ENCODE peak calls at places on chromosomes 11 and 22, in nine cellular contexts. One of them, this sample, is unnamed.
A peak's percentile ranks its signal among the peaks of the same experiment; 100 is the strongest.

GRCh38 chr22:29674121-29674520 is 45.7 kb upstream of the CABP7 start:
- DNase-seq in ovary: no peak
- DNase-seq in anterior cingulate cortex: no peak
- DNase-seq in T1000: no peak
- DNase-seq in M059J: no peak
- DNase-seq in mesenchymal stem cell: no peak
- DNase-seq in erythroblast: no peak
- DNase-seq in NCI-H524: no peak
- DNase-seq in posterior cingulate gyrus: no peak
- DNase-seq in this sample: no peak

GRCh38 chr11:123694551-123694950 is 40.1 kb upstream of the SCN3B start:
- DNase-seq in M059J: no peak
- DNase-seq in posterior cingulate gyrus: no peak
- DNase-seq in T1000: no peak
- DNase-seq in anterior cingulate cortex: no peak
- DNase-seq in ovary: no peak
- DNase-seq in NCI-H524: no peak
- DNase-seq in erythroblast: no peak
- DNase-seq in mesenchymal stem cell: no peak
- DNase-seq in this sample: no peak

GRCh38 chr11:73636249-73636648 is 10.1 kb upstream of the PLEKHB1 start:
- DNase-seq in mesenchymal stem cell: no peak
- DNase-seq in posterior cingulate gyrus: no peak
- DNase-seq in anterior cingulate cortex: no peak
- DNase-seq in T1000: no peak
- DNase-seq in ovary: no peak
- DNase-seq in M059J: no peak
- DNase-seq in NCI-H524: no peak
- DNase-seq in erythroblast: no peak
- DNase-seq in this sample: no peak

GRCh38 chr11:10108901-10109665 is 184.9 kb downstream of the SBF2 start:
- DNase-seq in ovary: peak; percentile 15
- DNase-seq in posterior cingulate gyrus: no peak
- DNase-seq in erythroblast: no peak
- DNase-seq in anterior cingulate cortex: no peak
- DNase-seq in NCI-H524: no peak
- DNase-seq in M059J: no peak
- DNase-seq in mesenchymal stem cell: no peak
- DNase-seq in T1000: no peak
- DNase-seq in this sample: peak; percentile 50

GRCh38 chr22:49326558-49326957 is 501.1 kb downstream of the BRD1 start:
- DNase-seq in posterior cingulate gyrus: no peak
- DNase-seq in erythroblast: no peak
- DNase-seq in NCI-H524: no peak
- DNase-seq in anterior cingulate cortex: no peak
- DNase-seq in T1000: no peak
- DNase-seq in ovary: no peak
- DNase-seq in M059J: no peak
- DNase-seq in mesenchymal stem cell: no peak
- DNase-seq in this sample: no peak

GRCh38 chr22:49824185-49824925 is 3.3 kb downstream of the BRD1 start:
- DNase-seq in anterior cingulate cortex: no peak
- DNase-seq in NCI-H524: no peak
- DNase-seq in T1000: no peak
- DNase-seq in posterior cingulate gyrus: no peak
- DNase-seq in M059J: no peak
- DNase-seq in erythroblast: no peak
- DNase-seq in mesenchymal stem cell: peak; percentile 8
- DNase-seq in ovary: no peak
- DNase-seq in this sample: no peak

GRCh38 chr11:34366522-34366921 is 8.7 kb upstream of the ABTB2 start:
- DNase-seq in erythroblast: peak; percentile 56
- DNase-seq in ovary: no peak
- DNase-seq in posterior cingulate gyrus: no peak
- DNase-seq in NCI-H524: peak; percentile 16
- DNase-seq in mesenchymal stem cell: no peak
- DNase-seq in M059J: peak; percentile 61
- DNase-seq in anterior cingulate cortex: no peak
- DNase-seq in T1000: no peak
- DNase-seq in this sample: no peak

GRCh38 chr22:43127166-43127908 is 15.9 kb downstream of the MCAT start:
- DNase-seq in NCI-H524: no peak
- DNase-seq in erythroblast: peak; percentile 39
- DNase-seq in M059J: no peak
- DNase-seq in mesenchymal stem cell: no peak
- DNase-seq in posterior cingulate gyrus: no peak
- DNase-seq in T1000: no peak
- DNase-seq in anterior cingulate cortex: no peak
- DNase-seq in ovary: no peak
- DNase-seq in this sample: no peak

GRCh38 chr11:113603277-113604059 is 102.6 kb downstream of the TMPRSS5 start:
- DNase-seq in mesenchymal stem cell: no peak
- DNase-seq in T1000: no peak
- DNase-seq in posterior cingulate gyrus: peak; percentile 30
- DNase-seq in erythroblast: no peak
- DNase-seq in NCI-H524: no peak
- DNase-seq in ovary: no peak
- DNase-seq in anterior cingulate cortex: peak; percentile 71
- DNase-seq in M059J: peak; percentile 90
- DNase-seq in this sample: no peak

GRCh38 chr11:75966546-75967287 is 151.7 kb downstream of the UVRAG start:
- DNase-seq in ovary: no peak
- DNase-seq in anterior cingulate cortex: no peak
- DNase-seq in erythroblast: no peak
- DNase-seq in posterior cingulate gyrus: no peak
- DNase-seq in T1000: peak; percentile 11
- DNase-seq in mesenchymal stem cell: peak; percentile 82
- DNase-seq in M059J: peak; percentile 76
- DNase-seq in NCI-H524: no peak
- DNase-seq in this sample: peak; percentile 92

GRCh38 chr11:110531056-110531756 is 101.5 kb downstream of the FDX1 start:
- DNase-seq in ovary: no peak
- DNase-seq in erythroblast: no peak
- DNase-seq in mesenchymal stem cell: no peak
- DNase-seq in NCI-H524: peak; percentile 29
- DNase-seq in T1000: no peak
- DNase-seq in M059J: peak; percentile 10
- DNase-seq in anterior cingulate cortex: no peak
- DNase-seq in posterior cingulate gyrus: no peak
- DNase-seq in this sample: no peak

GRCh38 chr11:37320921-37321320 is 722.9 kb upstream of the RAG2 start:
- DNase-seq in T1000: no peak
- DNase-seq in erythroblast: no peak
- DNase-seq in NCI-H524: no peak
- DNase-seq in mesenchymal stem cell: no peak
- DNase-seq in M059J: peak; percentile 18
- DNase-seq in posterior cingulate gyrus: no peak
- DNase-seq in anterior cingulate cortex: no peak
- DNase-seq in ovary: no peak
- DNase-seq in this sample: no peak

GRCh38 chr11:128039140-128040021 is 548.0 kb downstream of the ETS1 start:
- DNase-seq in NCI-H524: no peak
- DNase-seq in M059J: peak; percentile 96
- DNase-seq in T1000: no peak
- DNase-seq in mesenchymal stem cell: peak; percentile 52
- DNase-seq in anterior cingulate cortex: no peak
- DNase-seq in erythroblast: no peak
- DNase-seq in posterior cingulate gyrus: no peak
- DNase-seq in ovary: no peak
- DNase-seq in this sample: peak; percentile 91

GRCh38 chr11:134762248-134763029 is 350.4 kb upstream of the B3GAT1 start:
- DNase-seq in NCI-H524: no peak
- DNase-seq in mesenchymal stem cell: no peak
- DNase-seq in M059J: no peak
- DNase-seq in T1000: no peak
- DNase-seq in erythroblast: no peak
- DNase-seq in ovary: no peak
- DNase-seq in posterior cingulate gyrus: no peak
- DNase-seq in anterior cingulate cortex: no peak
- DNase-seq in this sample: peak; percentile 72

GRCh38 chr11:65503923-65504670 is 5.3 kb downstream of the MALAT1 start:
- DNase-seq in posterior cingulate gyrus: no peak
- DNase-seq in NCI-H524: no peak
- DNase-seq in M059J: no peak
- DNase-seq in erythroblast: peak; percentile 58
- DNase-seq in T1000: no peak
- DNase-seq in mesenchymal stem cell: peak; percentile 82
- DNase-seq in ovary: no peak
- DNase-seq in anterior cingulate cortex: no peak
- DNase-seq in this sample: peak; percentile 78

GRCh38 chr11:122391049-122391448 is 264.5 kb upstream of the UBASH3B start:
- DNase-seq in anterior cingulate cortex: no peak
- DNase-seq in M059J: no peak
- DNase-seq in T1000: no peak
- DNase-seq in erythroblast: no peak
- DNase-seq in mesenchymal stem cell: no peak
- DNase-seq in ovary: no peak
- DNase-seq in NCI-H524: no peak
- DNase-seq in posterior cingulate gyrus: no peak
- DNase-seq in this sample: no peak

GRCh38 chr22:35835267-35835997 is 117.8 kb downstream of the APOL5 start:
- DNase-seq in mesenchymal stem cell: peak; percentile 58
- DNase-seq in ovary: no peak
- DNase-seq in erythroblast: no peak
- DNase-seq in anterior cingulate cortex: no peak
- DNase-seq in NCI-H524: no peak
- DNase-seq in M059J: no peak
- DNase-seq in T1000: no peak
- DNase-seq in posterior cingulate gyrus: no peak
- DNase-seq in this sample: peak; percentile 78

GRCh38 chr11:41058138-41058537 is 401.3 kb downstream of the LRRC4C start:
- DNase-seq in erythroblast: no peak
- DNase-seq in anterior cingulate cortex: no peak
- DNase-seq in NCI-H524: no peak
- DNase-seq in T1000: no peak
- DNase-seq in mesenchymal stem cell: no peak
- DNase-seq in M059J: no peak
- DNase-seq in ovary: no peak
- DNase-seq in posterior cingulate gyrus: no peak
- DNase-seq in this sample: no peak

GRCh38 chr11:10386361-10386760 is 68.7 kb upstream of the AMPD3 start:
- DNase-seq in erythroblast: no peak
- DNase-seq in ovary: no peak
- DNase-seq in mesenchymal stem cell: no peak
- DNase-seq in T1000: no peak
- DNase-seq in NCI-H524: no peak
- DNase-seq in posterior cingulate gyrus: no peak
- DNase-seq in anterior cingulate cortex: no peak
- DNase-seq in M059J: no peak
- DNase-seq in this sample: no peak

GRCh38 chr22:35656284-35656752 is 8.1 kb downstream of the APOL6 start:
- DNase-seq in mesenchymal stem cell: peak; percentile 53
- DNase-seq in M059J: no peak
- DNase-seq in ovary: no peak
- DNase-seq in NCI-H524: peak; percentile 99
- DNase-seq in posterior cingulate gyrus: no peak
- DNase-seq in anterior cingulate cortex: no peak
- DNase-seq in T1000: no peak
- DNase-seq in erythroblast: peak; percentile 57
- DNase-seq in this sample: peak; percentile 93

GRCh38 chr11:72575533-72576170 is 98.6 kb downstream of the PDE2A start:
- DNase-seq in mesenchymal stem cell: no peak
- DNase-seq in posterior cingulate gyrus: no peak
- DNase-seq in NCI-H524: no peak
- DNase-seq in M059J: no peak
- DNase-seq in T1000: no peak
- DNase-seq in erythroblast: no peak
- DNase-seq in ovary: no peak
- DNase-seq in anterior cingulate cortex: no peak
- DNase-seq in this sample: no peak

GRCh38 chr11:115759622-115760527 is 255.7 kb upstream of the CADM1 start:
- DNase-seq in anterior cingulate cortex: no peak
- DNase-seq in T1000: no peak
- DNase-seq in ovary: peak; percentile 32
- DNase-seq in posterior cingulate gyrus: peak; percentile 50
- DNase-seq in erythroblast: no peak
- DNase-seq in M059J: no peak
- DNase-seq in NCI-H524: peak; percentile 39
- DNase-seq in mesenchymal stem cell: peak; percentile 11
- DNase-seq in this sample: no peak

GRCh38 chr22:31830721-31831070 is 76.9 kb downstream of the DEPDC5 start:
- DNase-seq in NCI-H524: no peak
- DNase-seq in erythroblast: no peak
- DNase-seq in posterior cingulate gyrus: no peak
- DNase-seq in ovary: no peak
- DNase-seq in T1000: no peak
- DNase-seq in M059J: no peak
- DNase-seq in mesenchymal stem cell: no peak
- DNase-seq in anterior cingulate cortex: no peak
- DNase-seq in this sample: no peak

GRCh38 chr22:32325416-32325801 is 32.3 kb upstream of the RFPL3 start:
- DNase-seq in NCI-H524: peak; percentile 85
- DNase-seq in anterior cingulate cortex: no peak
- DNase-seq in erythroblast: peak; percentile 57
- DNase-seq in ovary: no peak
- DNase-seq in posterior cingulate gyrus: no peak
- DNase-seq in T1000: no peak
- DNase-seq in M059J: no peak
- DNase-seq in mesenchymal stem cell: no peak
- DNase-seq in this sample: no peak

GRCh38 chr11:126101241-126101929 is 38.7 kb upstream of the CDON start:
- DNase-seq in erythroblast: no peak
- DNase-seq in ovary: peak; percentile 83
- DNase-seq in mesenchymal stem cell: no peak
- DNase-seq in T1000: no peak
- DNase-seq in NCI-H524: no peak
- DNase-seq in anterior cingulate cortex: no peak
- DNase-seq in posterior cingulate gyrus: no peak
- DNase-seq in M059J: no peak
- DNase-seq in this sample: no peak

GRCh38 chr11:86066033-86066432 is 2.9 kb downstream of the PICALM start:
- DNase-seq in posterior cingulate gyrus: no peak
- DNase-seq in anterior cingulate cortex: no peak
- DNase-seq in T1000: no peak
- DNase-seq in ovary: no peak
- DNase-seq in M059J: no peak
- DNase-seq in NCI-H524: no peak
- DNase-seq in mesenchymal stem cell: no peak
- DNase-seq in erythroblast: no peak
- DNase-seq in this sample: no peak

GRCh38 chr22:37507731-37508130 is 11.5 kb downstream of the CARD10 start:
- DNase-seq in NCI-H524: no peak
- DNase-seq in M059J: no peak
- DNase-seq in posterior cingulate gyrus: no peak
- DNase-seq in erythroblast: no peak
- DNase-seq in mesenchymal stem cell: no peak
- DNase-seq in ovary: no peak
- DNase-seq in anterior cingulate cortex: no peak
- DNase-seq in T1000: no peak
- DNase-seq in this sample: no peak

GRCh38 chr22:31943976-31944699 is at the start of gene YWHAH:
- DNase-seq in NCI-H524: peak; percentile 94
- DNase-seq in T1000: peak; percentile 93
- DNase-seq in erythroblast: peak; percentile 97
- DNase-seq in ovary: peak; percentile 96
- DNase-seq in posterior cingulate gyrus: peak; percentile 94
- DNase-seq in anterior cingulate cortex: peak; percentile 96
- DNase-seq in M059J: peak; percentile 84
- DNase-seq in mesenchymal stem cell: peak; percentile 93
- DNase-seq in this sample: peak; percentile 94

GRCh38 chr11:84498016-84498415 is 1129.1 kb downstream of the DLG2 start:
- DNase-seq in erythroblast: no peak
- DNase-seq in posterior cingulate gyrus: no peak
- DNase-seq in mesenchymal stem cell: peak; percentile 4
- DNase-seq in anterior cingulate cortex: no peak
- DNase-seq in M059J: no peak
- DNase-seq in ovary: no peak
- DNase-seq in T1000: no peak
- DNase-seq in NCI-H524: no peak
- DNase-seq in this sample: no peak

GRCh38 chr22:42313204-42313603 is 42.8 kb upstream of the TCF20 start:
- DNase-seq in M059J: no peak
- DNase-seq in erythroblast: no peak
- DNase-seq in T1000: no peak
- DNase-seq in posterior cingulate gyrus: no peak
- DNase-seq in ovary: no peak
- DNase-seq in NCI-H524: no peak
- DNase-seq in mesenchymal stem cell: no peak
- DNase-seq in anterior cingulate cortex: no peak
- DNase-seq in this sample: no peak

GRCh38 chr22:19603767-19604166 is 79.6 kb upstream of the CLDN5 start:
- DNase-seq in M059J: no peak
- DNase-seq in NCI-H524: no peak
- DNase-seq in T1000: no peak
- DNase-seq in ovary: no peak
- DNase-seq in anterior cingulate cortex: no peak
- DNase-seq in mesenchymal stem cell: no peak
- DNase-seq in erythroblast: no peak
- DNase-seq in posterior cingulate gyrus: no peak
- DNase-seq in this sample: no peak